ENCODE peak calls at places on chromosomes 12 and 14, in six cellular contexts. B is astrocyte, S is GM10248, N is transverse colon, R is body of pancreas, D is HepG2. J is an unnamed sample.

GRCh38 chr12:92144045-92144630 is 1.5 kb downstream of the BTG1 start:
- DNase-seq in B (peak), D (peak), N (peak), R (peak), S (no peak), J (peak)

GRCh38 chr12:3313655-3314305 is 177.2 kb upstream of the PRMT8 start:
- DNase-seq in S (peak), D (peak), N (no peak), B (no peak), R (no peak), J (no peak)

GRCh38 chr12:79690156-79690605 is 583 bp downstream of the PAWR start:
- DNase-seq in B (no peak), S (no peak), N (no peak), D (peak), R (peak), J (no peak)

GRCh38 chr14:94115631-94116030 is 5.1 kb downstream of the IFI27 start:
- DNase-seq in N (no peak), S (no peak), D (no peak), R (no peak), B (no peak), J (no peak)

GRCh38 chr12:20868277-20868676 is 57.8 kb downstream of the SLCO1B3 start:
- DNase-seq in D (no peak), R (no peak), S (no peak), B (no peak), N (no peak), J (no peak)

GRCh38 chr14:54173782-54174181 is 217.2 kb upstream of the BMP4 start:
- DNase-seq in D (no peak), B (peak), N (no peak), S (no peak), R (no peak), J (no peak)

GRCh38 chr12:96401061-96401871 is 1.0 kb upstream of the CDK17 start:
- DNase-seq in S (peak), D (peak), R (peak), B (peak), N (peak), J (peak)

GRCh38 chr12:69275471-69275891 is 36.1 kb downstream of the CPSF6 start:
- DNase-seq in R (no peak), D (no peak), S (no peak), B (no peak), N (no peak), J (no peak)

GRCh38 chr12:98970950-98971349 is 325.9 kb downstream of the APAF1 start:
- DNase-seq in R (no peak), B (no peak), D (no peak), S (no peak), N (no peak), J (no peak)

GRCh38 chr14:42930058-42930457 is 1323.4 kb downstream of the LRFN5 start:
- DNase-seq in B (no peak), D (no peak), S (no peak), R (peak), N (peak), J (no peak)

GRCh38 chr12:57754411-57755193 is at the start of gene MARCHF9:
- DNase-seq in B (no peak), S (peak), N (peak), R (peak), D (no peak), J (peak)

GRCh38 chr12:111978545-111978944 is 34.4 kb downstream of the TMEM116 start:
- DNase-seq in N (no peak), S (no peak), D (no peak), B (no peak), R (no peak), J (no peak)

GRCh38 chr14:95585971-95586620 is 51.2 kb downstream of the GLRX5 start:
- DNase-seq in S (no peak), B (no peak), D (no peak), R (no peak), N (no peak), J (no peak)

GRCh38 chr12:3225796-3226180 is 148.6 kb downstream of the TSPAN9 start:
- DNase-seq in B (peak), D (no peak), R (no peak), N (no peak), S (no peak), J (no peak)

GRCh38 chr14:44530482-44530881 is 23.4 kb upstream of the FSCB start:
- DNase-seq in B (no peak), N (no peak), S (no peak), R (no peak), D (no peak), J (no peak)

GRCh38 chr12:4440187-4440941 is 5.3 kb downstream of the FGF6 start:
- DNase-seq in S (no peak), R (no peak), N (no peak), B (no peak), D (no peak), J (peak)

GRCh38 chr12:28583771-28584261 is 393.6 kb downstream of the CCDC91 start:
- DNase-seq in D (no peak), N (no peak), B (peak), S (no peak), R (no peak), J (no peak)

GRCh38 chr12:39011161-39011560 is 105.8 kb upstream of the CPNE8 start:
- DNase-seq in R (no peak), N (no peak), S (no peak), D (no peak), B (no peak), J (no peak)

GRCh38 chr14:99419905-99420304 is 60.8 kb downstream of the SETD3 start:
- DNase-seq in D (no peak), S (no peak), N (no peak), B (no peak), R (no peak), J (no peak)

GRCh38 chr14:23302290-23303225 is at the start of gene PPP1R3E:
- DNase-seq in D (peak), B (no peak), N (peak), S (peak), R (peak), J (peak)

GRCh38 chr12:54661048-54661447 is 12.9 kb upstream of the DCD start:
- DNase-seq in D (no peak), B (no peak), R (no peak), N (no peak), S (no peak), J (no peak)

GRCh38 chr12:67034110-67034879 is 234.9 kb upstream of the CAND1 start:
- DNase-seq in S (no peak), B (peak), R (peak), N (no peak), D (no peak), J (no peak)

GRCh38 chr12:55955800-55956508 is 9.9 kb downstream of the PMEL start:
- DNase-seq in R (peak), N (peak), S (no peak), D (peak), B (peak), J (no peak)

GRCh38 chr14:29558516-29558915 is 369.1 kb downstream of the PRKD1 start:
- DNase-seq in S (no peak), B (peak), R (no peak), D (no peak), N (no peak), J (no peak)

GRCh38 chr12:20631711-20632110 is 63.4 kb upstream of the SLCO1C1 start:
- DNase-seq in D (no peak), R (no peak), B (peak), N (no peak), S (no peak), J (no peak)

GRCh38 chr14:104938960-104939359 is 14.3 kb downstream of the PLD4 start:
- DNase-seq in D (no peak), N (no peak), R (no peak), B (no peak), S (no peak), J (no peak)

GRCh38 chr12:71691504-71692129 is 5.7 kb downstream of the TMEM19 start:
- DNase-seq in S (no peak), R (peak), B (no peak), D (no peak), N (peak), J (peak)

GRCh38 chr12:6452908-6453630 is 1.2 kb downstream of the TAPBPL start:
- DNase-seq in D (no peak), S (no peak), R (no peak), B (no peak), N (peak), J (peak)

GRCh38 chr12:130127909-130128763 is 34.1 kb upstream of the FZD10 start:
- DNase-seq in D (no peak), B (no peak), N (no peak), S (no peak), R (peak), J (peak)

GRCh38 chr14:105493921-105494605 is 3.0 kb downstream of the TEDC1 start:
- DNase-seq in N (no peak), S (no peak), B (no peak), D (no peak), R (no peak), J (no peak)

GRCh38 chr12:24172031-24172772 is 222.7 kb upstream of the SOX5 start:
- DNase-seq in N (no peak), B (no peak), R (no peak), D (no peak), S (peak), J (no peak)

GRCh38 chr14:52949711-52950409 is 990 bp downstream of the FERMT2 start:
- DNase-seq in D (peak), N (no peak), S (no peak), B (peak), R (peak), J (no peak)

GRCh38 chr12:113087193-113087592 is 30.7 kb downstream of the DTX1 start:
- DNase-seq in R (no peak), N (no peak), D (no peak), B (no peak), S (no peak), J (no peak)

GRCh38 chr12:2638273-2639019 is 156.3 kb upstream of the FKBP4 start:
- DNase-seq in S (no peak), N (no peak), R (no peak), D (no peak), B (no peak), J (no peak)

GRCh38 chr14:54427914-54428313 is 13.3 kb downstream of the CNIH1 start:
- DNase-seq in S (no peak), B (no peak), N (no peak), D (no peak), R (no peak), J (no peak)

GRCh38 chr14:90759370-90760054 is 56.7 kb downstream of the TTC7B start:
- DNase-seq in N (no peak), B (no peak), S (peak), D (no peak), R (no peak), J (no peak)

GRCh38 chr12:93595336-93595735 is 22.9 kb downstream of the SOCS2 start:
- DNase-seq in D (no peak), S (no peak), R (no peak), B (no peak), N (no peak), J (no peak)

GRCh38 chr12:87603727-87604126 is 425.5 kb downstream of the C12orf50 start:
- DNase-seq in B (peak), R (no peak), D (no peak), N (no peak), S (no peak), J (no peak)

GRCh38 chr12:110498984-110499706 is 2.8 kb downstream of the VPS29 start:
- DNase-seq in N (no peak), B (peak), D (peak), S (no peak), R (no peak), J (no peak)

GRCh38 chr12:89494411-89495231 is 30.0 kb downstream of the GALNT4 start:
- DNase-seq in N (no peak), D (no peak), B (peak), S (peak), R (no peak), J (no peak)

GRCh38 chr12:89497005-89497404 is 27.6 kb downstream of the GALNT4 start:
- DNase-seq in D (no peak), B (no peak), N (no peak), S (no peak), R (no peak), J (no peak)

GRCh38 chr12:89493650-89494302 is 30.8 kb downstream of the GALNT4 start:
- DNase-seq in S (peak), R (no peak), B (no peak), D (no peak), N (peak), J (peak)

GRCh38 chr12:89490922-89491321 is 33.7 kb downstream of the GALNT4 start:
- DNase-seq in S (no peak), D (no peak), R (no peak), N (peak), B (no peak), J (peak)

DNA sequence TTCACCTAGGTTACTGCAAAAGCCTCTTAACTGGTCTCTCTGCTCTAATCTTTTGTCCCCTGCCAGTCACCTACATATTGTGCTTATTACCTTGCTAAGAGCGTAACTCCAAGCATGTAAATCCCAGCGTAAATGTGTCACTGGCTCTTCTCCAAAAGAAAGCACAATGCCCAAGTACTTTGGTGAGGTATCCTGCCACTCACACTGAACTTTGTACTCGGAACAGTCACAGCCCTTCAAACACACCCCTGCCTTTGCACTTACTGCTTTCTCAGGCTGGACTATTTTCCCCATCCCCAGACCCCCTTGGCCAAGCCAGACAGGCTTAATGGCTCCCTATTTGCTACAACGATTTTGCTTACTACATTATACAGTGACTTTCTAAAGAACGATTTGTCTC is 31.7 kb downstream of the GALNT4 start:
- DNase-seq in S (no peak), D (peak), B (no peak), N (peak), R (no peak), J (peak)
- TF ChIP-seq CTCF in S (no peak), D (no peak), B (no peak), N (no peak), R (no peak), J (no peak)

DNA sequence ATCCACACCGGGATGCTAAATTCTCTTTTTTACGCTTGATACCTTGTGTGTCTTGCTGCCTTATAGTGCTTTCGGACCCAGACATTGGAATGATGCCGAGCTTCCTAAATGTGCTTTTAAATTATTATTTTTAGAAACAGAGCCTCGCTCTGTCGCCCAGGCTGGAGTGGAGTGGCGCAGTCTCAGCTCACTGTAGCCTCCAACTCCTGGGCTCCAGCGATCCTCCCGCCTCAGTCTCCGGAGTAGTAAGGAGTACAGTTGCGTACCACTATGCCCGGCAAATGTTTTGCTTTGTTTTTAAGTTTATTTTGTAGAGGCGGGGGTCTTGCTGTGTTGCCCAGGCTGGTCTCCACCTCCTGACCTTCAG is 489 bp upstream of the EML5 start:
- DNase-seq in S (no peak), R (no peak), D (no peak), N (no peak), B (no peak), J (peak)
- TF ChIP-seq CTCF in S (no peak), R (no peak), D (no peak), N (no peak), B (no peak), J (no peak)

DNA sequence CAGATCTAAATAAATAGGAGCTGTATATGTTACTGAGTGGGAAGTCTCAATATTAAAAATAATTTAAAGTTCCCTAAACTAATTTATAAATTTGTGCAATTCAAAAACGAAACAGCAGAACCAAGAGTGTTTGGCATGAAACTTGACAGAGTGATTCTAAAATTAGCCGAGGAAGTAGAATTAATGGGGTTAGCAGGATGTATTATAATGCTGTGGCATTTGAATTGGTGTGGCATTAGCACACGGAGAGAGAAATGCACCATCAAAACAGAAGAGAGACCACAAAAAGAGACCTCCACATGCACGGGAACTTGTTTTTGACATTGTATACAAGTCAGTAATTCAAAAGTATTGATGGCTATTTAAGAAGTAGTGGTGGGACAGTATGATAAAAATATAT is 366.0 kb upstream of the RGS6 start:
- DNase-seq in S (peak), B (no peak), R (no peak), D (no peak), N (no peak), J (no peak)
- TF ChIP-seq CTCF in S (no peak), B (no peak), R (no peak), D (no peak), N (no peak), J (no peak)

DNA sequence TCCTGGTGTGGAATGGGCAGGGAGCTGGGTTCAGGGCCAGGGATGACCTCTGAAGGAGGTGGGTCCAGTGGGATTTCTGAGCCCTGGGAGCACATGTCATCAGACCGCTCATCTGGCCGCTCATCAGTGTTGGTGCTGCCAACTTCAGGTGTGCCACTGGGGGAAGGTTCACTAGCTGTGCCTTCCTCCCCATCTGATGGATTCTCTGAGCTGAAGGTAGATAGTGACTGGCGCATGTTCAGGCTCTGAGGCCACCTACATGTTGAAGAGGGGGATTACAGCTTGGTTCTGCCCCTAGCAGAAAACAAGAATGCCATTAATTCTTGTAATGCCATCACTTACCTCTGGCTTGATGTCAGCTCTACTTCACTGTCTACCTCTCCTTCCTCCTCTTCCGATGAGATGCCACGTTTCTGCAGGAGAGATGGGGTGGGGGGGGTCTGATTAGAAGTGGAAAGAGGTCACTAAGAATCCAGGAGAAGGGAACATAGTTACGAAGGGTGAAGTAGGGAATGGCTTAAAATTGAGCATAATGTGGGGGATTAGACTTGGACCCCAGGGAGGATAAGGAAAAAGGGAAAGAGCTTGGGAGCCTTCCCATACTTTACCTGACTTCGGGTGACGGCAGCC is 17.2 kb downstream of the MAP3K12 start:
- DNase-seq in B (no peak), N (no peak), S (no peak), R (peak), D (peak), J (no peak)
- TF ChIP-seq CTCF in B (peak), N (no peak), S (no peak), R (no peak), D (no peak), J (no peak)

GRCh38 chr12:27523642-27524488 is at the start of gene PPFIBP1:
- DNase-seq in N (peak), S (peak), D (peak), R (peak), B (peak), J (peak)
- TF ChIP-seq CTCF in N (no peak), S (no peak), D (peak), R (peak), B (no peak), J (no peak)

GRCh38 chr12:100083308-100083707 is 59.4 kb downstream of the BLTP3B start:
- DNase-seq in D (no peak), R (no peak), S (no peak), N (no peak), B (no peak), J (no peak)

GRCh38 chr12:100075598-100075997 is 67.1 kb downstream of the BLTP3B start:
- DNase-seq in R (no peak), B (no peak), D (no peak), N (no peak), S (no peak), J (no peak)

DNA sequence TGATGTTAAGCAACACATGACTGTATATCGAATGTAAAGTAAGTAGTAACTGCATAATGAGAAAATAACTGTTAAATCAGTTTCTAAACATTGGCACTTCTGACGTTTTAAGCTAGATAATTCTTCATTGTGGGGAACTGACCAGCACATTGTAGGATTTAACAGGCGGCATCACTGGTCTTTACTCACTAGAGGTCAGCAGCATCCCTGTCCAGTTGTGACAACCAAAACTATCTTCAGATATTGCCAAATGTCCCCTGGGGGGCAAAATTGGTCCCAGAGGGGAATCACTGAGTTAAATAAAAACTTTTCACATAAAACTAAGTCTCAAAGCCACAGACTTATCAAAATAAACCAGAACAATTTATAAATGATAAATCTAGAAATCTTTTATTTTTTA is 65.3 kb downstream of the BLTP3B start:
- DNase-seq in B (no peak), N (no peak), S (no peak), D (peak), R (no peak), J (no peak)
- TF ChIP-seq CTCF in B (peak), N (no peak), S (no peak), D (peak), R (no peak), J (no peak)

GRCh38 chr14:22220427-22220826 is 368.6 kb downstream of the DAD1 start:
- DNase-seq in D (no peak), B (peak), S (no peak), N (no peak), R (no peak), J (no peak)
- TF ChIP-seq CTCF in D (no peak), B (peak), S (no peak), N (no peak), R (no peak), J (no peak)

J was measured in colonic mucosa.